ENCODE peak calls at places on chromosomes 16 and 17, in five cellular contexts. B is tibial nerve, Q is GM12892, H is thyroid gland, M is erythroblast. Z is an unnamed sample.

GRCh38 chr16:56348168-56349085 is 76.9 kb downstream of the AMFR start:
- DNase-seq in M (no peak), Q (no peak), B (no peak), H (no peak), Z (no peak)

GRCh38 chr16:9778879-9779278 is 403.3 kb downstream of the GRIN2A start:
- DNase-seq in H (no peak), B (no peak), Q (no peak), M (no peak), Z (no peak)

GRCh38 chr16:75860654-75861053 is 134.4 kb upstream of the CPHXL start:
- DNase-seq in M (no peak), Q (no peak), H (no peak), B (no peak), Z (no peak)

GRCh38 chr17:40113961-40114272 is 7.9 kb upstream of the MSL1 start:
- DNase-seq in Q (no peak), B (no peak), H (no peak), M (no peak), Z (no peak)

GRCh38 chr16:86924537-86924936 is 346.2 kb downstream of the FOXL1 start:
- DNase-seq in H (no peak), B (no peak), M (no peak), Q (no peak), Z (peak)

GRCh38 chr16:82016268-82016667 is 5.0 kb upstream of the SDR42E1 start:
- DNase-seq in M (peak), Q (no peak), B (peak), H (no peak), Z (peak)

GRCh38 chr17:63450551-63450950 is 4.4 kb upstream of the CYB561 start:
- DNase-seq in H (no peak), B (no peak), Q (no peak), M (no peak), Z (no peak)

GRCh38 chr16:67234180-67234597 is 7.3 kb downstream of the TMEM208 start:
- DNase-seq in B (no peak), M (no peak), H (no peak), Q (no peak), Z (no peak)

GRCh38 chr17:58330997-58331814 is 2.6 kb upstream of the TSPOAP1 start:
- DNase-seq in Q (peak), B (no peak), M (peak), H (no peak), Z (no peak)

GRCh38 chr17:3678095-3678820 is 9.6 kb downstream of the EMC6 start:
- DNase-seq in Q (no peak), H (no peak), M (no peak), B (no peak), Z (peak)

GRCh38 chr17:33640629-33641028 is 347.5 kb upstream of the ASIC2 start:
- DNase-seq in M (no peak), Q (no peak), B (no peak), H (no peak), Z (no peak)

GRCh38 chr16:79601092-79601977 is 798 bp upstream of the MAF start:
- DNase-seq in Q (no peak), H (peak), B (peak), M (peak), Z (no peak)

GRCh38 chr17:36182176-36183000 is 6.0 kb upstream of the TBC1D3B start:
- DNase-seq in M (no peak), Q (no peak), B (no peak), H (peak), Z (no peak)

GRCh38 chr17:31515226-31515759 is 123.8 kb downstream of the RAB11FIP4 start:
- DNase-seq in H (no peak), Q (no peak), M (no peak), B (no peak), Z (no peak)

DNA sequence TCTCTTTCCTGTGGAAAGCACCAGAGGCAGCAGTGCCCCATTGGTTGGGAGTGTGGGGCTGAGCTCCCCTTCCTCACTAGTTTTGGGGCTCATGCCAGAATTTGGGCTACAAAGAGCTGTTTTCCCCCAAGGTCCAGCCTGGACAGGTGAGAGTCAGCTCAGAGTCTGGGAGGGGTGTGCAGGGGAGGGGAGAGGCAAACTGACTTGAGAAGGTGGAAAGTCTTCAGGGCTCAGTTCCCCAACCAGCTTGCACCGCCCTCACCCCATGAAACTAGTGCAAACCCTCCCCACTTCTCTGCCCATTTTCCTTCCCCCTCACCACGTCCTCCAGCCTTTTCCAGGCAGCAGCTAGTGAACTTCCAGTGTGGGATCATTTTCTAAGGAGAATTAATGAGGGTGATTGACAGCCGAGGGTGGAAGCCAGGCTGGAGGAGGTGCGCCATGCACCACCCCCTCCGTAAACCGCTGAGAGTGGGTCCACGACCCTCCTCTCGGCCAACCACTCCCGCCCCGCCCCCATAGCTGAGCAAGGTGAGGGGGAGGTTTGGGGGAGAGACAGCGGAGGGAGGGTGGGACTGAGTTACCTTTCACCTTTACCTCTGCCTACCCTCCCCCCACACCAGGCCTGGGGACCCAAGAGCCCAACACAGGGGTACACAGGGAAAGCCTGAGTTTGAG is 6.3 kb upstream of the DLX4 start:
- DNase-seq in Q (no peak), H (no peak), M (no peak), B (no peak), Z (no peak)
- TF ChIP-seq POLR2A in Q (no peak), H (no peak), M (no peak), B (no peak), Z (no peak)

DNA sequence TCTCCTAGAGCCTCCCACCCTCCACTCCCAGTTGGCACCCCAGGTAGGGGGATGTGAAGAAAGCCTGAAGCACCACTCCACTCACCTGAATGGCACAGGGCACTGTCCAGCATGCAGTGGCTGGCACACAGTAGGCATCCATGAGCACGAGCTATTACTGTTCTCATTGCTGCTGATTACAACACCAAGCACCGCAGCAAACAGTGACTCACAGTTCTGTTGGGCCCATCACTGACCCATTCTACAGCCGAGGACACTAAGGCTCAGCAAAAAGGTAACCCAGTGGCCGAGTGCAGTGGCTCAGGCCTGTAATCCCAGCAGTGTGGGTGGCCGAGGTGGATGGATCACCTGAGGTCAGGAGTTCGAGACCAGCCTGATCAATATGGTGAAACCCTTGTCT is 2.7 kb downstream of the ZSCAN10 start:
- DNase-seq in B (no peak), M (no peak), Q (no peak), H (no peak), Z (no peak)
- TF ChIP-seq POLR2A in B (no peak), M (no peak), Q (no peak), H (no peak), Z (no peak)

DNA sequence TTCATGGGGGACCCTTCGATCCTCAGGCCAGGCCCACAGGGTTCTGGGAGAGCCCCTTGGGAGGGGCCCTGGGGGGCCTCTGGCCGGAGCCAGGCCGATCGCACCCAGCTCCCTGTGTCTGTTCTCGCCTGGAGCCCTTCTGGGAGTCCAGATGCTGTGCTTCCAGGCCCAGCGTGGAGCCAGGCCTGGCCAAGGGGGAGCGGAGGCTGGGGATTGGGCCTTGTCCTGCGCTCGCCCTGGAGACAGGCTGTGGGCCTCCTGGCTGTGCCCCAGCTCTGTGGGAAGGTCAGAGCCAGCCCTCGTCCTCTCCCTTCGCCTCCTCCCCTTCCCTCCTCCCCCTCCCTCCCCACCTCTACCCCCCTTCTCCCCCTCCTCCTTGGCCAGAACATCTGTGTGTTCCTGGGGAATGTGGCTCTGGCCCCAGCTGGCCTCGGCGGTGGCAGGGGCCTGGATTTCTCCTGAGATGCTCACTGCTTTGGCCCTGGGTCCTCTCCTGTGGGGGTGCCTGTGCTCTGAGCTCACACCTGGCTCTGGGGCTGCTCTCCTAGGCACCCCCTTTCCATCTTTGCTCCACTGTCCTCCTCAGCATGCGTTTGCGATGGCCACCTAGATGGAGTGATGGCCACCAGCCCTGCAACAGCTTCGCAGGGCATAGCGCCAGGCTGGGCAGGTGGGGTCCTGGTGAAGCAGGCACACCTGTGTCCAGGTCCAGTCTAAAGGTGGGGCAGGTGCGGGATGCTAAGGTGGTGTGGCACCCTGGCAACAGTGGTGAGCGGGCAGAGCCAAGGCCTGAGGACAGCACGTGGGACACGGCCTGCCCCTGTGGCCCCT is 90.6 kb upstream of the CIBAR2 start:
- DNase-seq in M (no peak), B (peak), H (peak), Q (no peak), Z (no peak)
- TF ChIP-seq POLR2A in M (no peak), B (no peak), H (no peak), Q (no peak), Z (no peak)

GRCh38 chr17:74740641-74741387 is 3.8 kb downstream of the RAB37 start:
- DNase-seq in B (no peak), H (no peak), Q (no peak), M (no peak), Z (no peak)

GRCh38 chr17:74737299-74738050 is 419 bp downstream of the RAB37 start:
- DNase-seq in M (peak), Q (no peak), B (no peak), H (no peak), Z (no peak)

GRCh38 chr17:74739227-74739831 is 2.3 kb downstream of the RAB37 start:
- DNase-seq in H (no peak), Q (no peak), B (no peak), M (no peak), Z (no peak)

GRCh38 chr17:74736423-74737298 is at the start of gene RAB37:
- DNase-seq in Q (peak), M (no peak), H (no peak), B (no peak), Z (no peak)

GRCh38 chr17:74738051-74738996 is 1.3 kb downstream of the RAB37 start:
- DNase-seq in H (no peak), M (peak), Q (peak), B (no peak), Z (no peak)
- TF ChIP-seq POLR2A in H (no peak), M (peak), Q (no peak), B (no peak), Z (no peak)

GRCh38 chr17:2053380-2054261 is 1.3 kb upstream of the HIC1 start:
- DNase-seq in B (peak), H (peak), M (peak), Q (no peak), Z (no peak)

GRCh38 chr17:2056221-2057129 is 1.6 kb downstream of the HIC1 start:
- DNase-seq in H (peak), B (no peak), Q (no peak), M (peak), Z (no peak)

GRCh38 chr17:2055494-2056220 is 754 bp downstream of the HIC1 start:
- DNase-seq in H (no peak), B (no peak), Q (peak), M (no peak), Z (no peak)

GRCh38 chr17:2054262-2054739 is 602 bp upstream of the HIC1 start:
- DNase-seq in M (no peak), H (no peak), B (no peak), Q (no peak), Z (no peak)

GRCh38 chr17:2054740-2055493 is at the start of gene HIC1:
- DNase-seq in B (peak), H (peak), Q (peak), M (peak), Z (peak)
- TF ChIP-seq POLR2A in B (peak), H (peak), Q (peak), M (no peak), Z (peak)

DNA sequence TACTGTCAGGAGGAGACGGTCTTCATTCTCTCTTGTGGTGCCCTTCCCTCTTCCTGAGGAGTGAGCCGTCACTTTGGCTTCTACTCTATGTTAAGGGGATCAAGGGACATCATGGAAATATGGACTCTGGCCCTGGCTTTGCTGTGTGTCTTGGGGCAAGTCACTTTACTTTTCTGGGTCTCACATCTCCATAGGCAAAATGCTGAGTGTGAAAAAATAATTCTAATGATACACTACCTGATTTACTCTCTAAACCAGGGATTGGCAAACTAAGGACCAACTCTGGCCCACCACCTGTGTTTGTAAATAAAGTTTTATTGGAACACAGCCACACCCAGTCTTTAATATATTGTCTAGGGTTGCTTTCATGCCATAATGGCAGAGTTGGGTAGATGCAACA is 548.7 kb upstream of the CDH5 start:
- DNase-seq in H (no peak), B (no peak), M (no peak), Q (no peak), Z (no peak)
- TF ChIP-seq POLR2A in H (no peak), B (no peak), M (no peak), Q (no peak), Z (no peak)